ENCODE peak calls at places on chromosome 12, in ten cellular contexts. C is GM20000; E is mesothelial cell of epicardium; N is A549; V is left lung; Y is spleen; P is vagina; U is esophagus squamous epithelium; R is CD4-positive, alpha-beta T cell; K is transverse colon. S is an unnamed sample.

GRCh38 chr12:74537126-74537706 is 419 bp upstream of the ATXN7L3B start:
- DNase-seq in R (no peak), C (peak), P (no peak), V (no peak), N (peak), E (no peak), Y (no peak), K (no peak), U (no peak), S (no peak)

GRCh38 chr12:56518570-56518969 is 3.0 kb upstream of the RBMS2 start:
- DNase-seq in N (no peak), K (no peak), Y (no peak), C (no peak), E (no peak), V (no peak), R (no peak), U (no peak), P (no peak), S (no peak)

GRCh38 chr12:67925077-67925476 is 64.2 kb upstream of the IFNG-AS1 start:
- DNase-seq in K (no peak), R (no peak), E (no peak), P (no peak), C (no peak), Y (no peak), U (no peak), N (no peak), V (no peak), S (no peak)

GRCh38 chr12:130425698-130426245 is 88.1 kb downstream of the PIWIL1 start:
- DNase-seq in K (peak), C (no peak), N (no peak), V (no peak), Y (peak), P (peak), E (no peak), U (no peak), R (no peak), S (no peak)

GRCh38 chr12:95767703-95768102 is 22.9 kb downstream of the NTN4 start:
- DNase-seq in N (no peak), R (no peak), Y (no peak), P (no peak), C (no peak), K (no peak), U (no peak), V (no peak), E (no peak), S (no peak)

GRCh38 chr12:112122823-112123690 is 2.3 kb upstream of the TRAFD1 start:
- DNase-seq in E (no peak), U (no peak), V (no peak), P (no peak), K (no peak), N (no peak), R (no peak), C (no peak), Y (no peak), S (no peak)

GRCh38 chr12:128365831-128366231 is 98.9 kb downstream of the TMEM132C start:
- DNase-seq in R (no peak), K (no peak), U (no peak), N (no peak), C (no peak), E (no peak), V (no peak), Y (no peak), P (no peak), S (no peak)

GRCh38 chr12:103680591-103681065 is 93.6 kb downstream of the STAB2 start:
- DNase-seq in C (no peak), N (no peak), E (no peak), U (no peak), K (peak), V (peak), P (no peak), Y (no peak), R (no peak), S (no peak)

GRCh38 chr12:92028039-92028709 is 117.5 kb downstream of the BTG1 start:
- DNase-seq in N (no peak), V (no peak), E (no peak), U (no peak), C (no peak), Y (no peak), P (no peak), K (no peak), R (no peak), S (no peak)

GRCh38 chr12:112822056-112822455 is 30.5 kb downstream of the RPH3A start:
- DNase-seq in E (no peak), C (no peak), N (no peak), U (no peak), K (no peak), R (no peak), P (no peak), V (no peak), Y (no peak), S (no peak)

GRCh38 chr12:101747695-101748094 is 8.4 kb upstream of the SYCP3 start:
- DNase-seq in P (no peak), U (no peak), R (no peak), N (no peak), V (no peak), C (no peak), K (no peak), E (no peak), Y (no peak), S (no peak)

GRCh38 chr12:117279606-117280005 is 81.8 kb downstream of the NOS1 start:
- DNase-seq in P (no peak), K (no peak), V (no peak), C (no peak), R (no peak), Y (no peak), U (no peak), N (no peak), E (no peak), S (no peak)

GRCh38 chr12:4833511-4833910 is 76.2 kb upstream of the KCNA1 start:
- DNase-seq in K (no peak), E (no peak), V (no peak), U (no peak), N (no peak), R (no peak), Y (no peak), C (no peak), P (no peak), S (no peak)

GRCh38 chr12:56988207-56988739 is 18.1 kb downstream of the ZBTB39 start:
- DNase-seq in K (no peak), R (no peak), C (no peak), U (no peak), Y (peak), E (no peak), V (no peak), N (no peak), P (peak), S (no peak)

GRCh38 chr12:116480210-116480818 is 78.9 kb upstream of the MAP1LC3B2 start:
- DNase-seq in R (no peak), Y (no peak), U (no peak), E (no peak), P (no peak), C (no peak), N (no peak), V (no peak), K (no peak), S (no peak)

GRCh38 chr12:133226690-133227089 is 9.0 kb downstream of the ANHX start:
- DNase-seq in C (no peak), Y (no peak), K (no peak), V (no peak), P (no peak), N (no peak), E (no peak), R (no peak), U (no peak), S (no peak)

GRCh38 chr12:56188116-56188785 is 1.0 kb downstream of the SMARCC2 start:
- DNase-seq in E (no peak), P (no peak), V (no peak), N (no peak), K (no peak), U (no peak), C (no peak), R (no peak), Y (no peak), S (no peak)

GRCh38 chr12:43763769-43764168 is 5.0 kb downstream of the IRAK4 start:
- DNase-seq in Y (no peak), C (no peak), V (no peak), E (no peak), R (no peak), K (no peak), N (no peak), P (no peak), U (no peak), S (no peak)

GRCh38 chr12:51009038-51009437 is 17.1 kb downstream of the SLC11A2 start:
- DNase-seq in E (no peak), Y (peak), P (no peak), N (no peak), V (peak), U (no peak), K (peak), R (peak), C (no peak), S (no peak)

GRCh38 chr12:125538800-125539199 is 473.6 kb downstream of the AACS start:
- DNase-seq in U (no peak), R (no peak), K (no peak), P (no peak), Y (no peak), V (no peak), E (no peak), N (no peak), C (no peak), S (no peak)

GRCh38 chr12:132575661-132576060 is 34.7 kb downstream of the LRCOL1 start:
- DNase-seq in P (no peak), Y (no peak), N (no peak), U (no peak), K (no peak), R (no peak), E (no peak), V (no peak), C (no peak), S (no peak)

GRCh38 chr12:22684526-22685118 is 59.7 kb downstream of the ETNK1 start:
- DNase-seq in K (no peak), P (no peak), U (no peak), R (no peak), Y (no peak), N (no peak), E (no peak), C (peak), V (no peak), S (no peak)

GRCh38 chr12:89179983-89180382 is 172.3 kb downstream of the DUSP6 start:
- DNase-seq in Y (no peak), K (peak), U (no peak), P (no peak), N (peak), R (no peak), E (no peak), C (no peak), V (no peak), S (no peak)

GRCh38 chr12:32486158-32486557 is 86.8 kb downstream of the FGD4 start:
- DNase-seq in E (no peak), V (no peak), K (no peak), P (no peak), R (no peak), Y (no peak), N (no peak), U (no peak), C (no peak), S (no peak)

GRCh38 chr12:28026701-28027100 is 54.2 kb upstream of the PTHLH start:
- DNase-seq in U (no peak), P (no peak), V (no peak), Y (no peak), R (no peak), K (no peak), C (no peak), N (no peak), E (no peak), S (no peak)

GRCh38 chr12:51393676-51394545 is 2.7 kb upstream of the GALNT6 start:
- DNase-seq in K (peak), U (no peak), N (no peak), C (no peak), E (no peak), V (no peak), Y (no peak), R (peak), P (no peak), S (no peak)

GRCh38 chr12:29053567-29053966 is 95.5 kb upstream of the FAR2 start:
- DNase-seq in V (no peak), U (no peak), K (no peak), R (no peak), Y (no peak), N (no peak), C (peak), P (no peak), E (no peak), S (no peak)

GRCh38 chr12:124560519-124560918 is 6.9 kb downstream of the NCOR2 start:
- DNase-seq in U (no peak), K (no peak), P (no peak), R (no peak), C (no peak), E (no peak), V (no peak), Y (peak), N (no peak), S (no peak)

GRCh38 chr12:119412811-119413794 is 78.6 kb downstream of the CCDC60 start:
- DNase-seq in E (peak), C (peak), N (peak), R (no peak), P (no peak), K (peak), Y (no peak), V (no peak), U (no peak), S (no peak)

GRCh38 chr12:116484807-116485206 is 74.4 kb upstream of the MAP1LC3B2 start:
- DNase-seq in C (no peak), N (no peak), V (no peak), K (no peak), Y (no peak), R (no peak), U (no peak), P (no peak), E (no peak), S (no peak)

GRCh38 chr12:95203477-95203843 is 13.8 kb downstream of the FGD6 start:
- DNase-seq in R (no peak), N (no peak), U (no peak), V (no peak), Y (no peak), K (no peak), C (no peak), P (no peak), E (no peak), S (no peak)

GRCh38 chr12:126935435-126935834 is 1331.5 kb upstream of the TMEM132C start:
- DNase-seq in R (no peak), V (no peak), C (no peak), U (no peak), N (no peak), K (no peak), E (no peak), Y (no peak), P (no peak), S (no peak)

GRCh38 chr12:113239288-113239771 is 18.1 kb downstream of the TPCN1 start:
- DNase-seq in U (no peak), C (no peak), E (no peak), N (no peak), R (no peak), V (peak), P (no peak), K (peak), Y (peak), S (peak)

GRCh38 chr12:91098942-91099341 is 12.4 kb downstream of the LUM start:
- DNase-seq in V (no peak), R (no peak), U (no peak), C (no peak), N (no peak), K (no peak), Y (no peak), P (no peak), E (no peak), S (no peak)

GRCh38 chr12:81359736-81360135 is 281.9 kb downstream of the ACSS3 start:
- DNase-seq in V (no peak), P (no peak), K (no peak), E (no peak), Y (no peak), N (no peak), U (no peak), C (no peak), R (no peak), S (no peak)

DNA sequence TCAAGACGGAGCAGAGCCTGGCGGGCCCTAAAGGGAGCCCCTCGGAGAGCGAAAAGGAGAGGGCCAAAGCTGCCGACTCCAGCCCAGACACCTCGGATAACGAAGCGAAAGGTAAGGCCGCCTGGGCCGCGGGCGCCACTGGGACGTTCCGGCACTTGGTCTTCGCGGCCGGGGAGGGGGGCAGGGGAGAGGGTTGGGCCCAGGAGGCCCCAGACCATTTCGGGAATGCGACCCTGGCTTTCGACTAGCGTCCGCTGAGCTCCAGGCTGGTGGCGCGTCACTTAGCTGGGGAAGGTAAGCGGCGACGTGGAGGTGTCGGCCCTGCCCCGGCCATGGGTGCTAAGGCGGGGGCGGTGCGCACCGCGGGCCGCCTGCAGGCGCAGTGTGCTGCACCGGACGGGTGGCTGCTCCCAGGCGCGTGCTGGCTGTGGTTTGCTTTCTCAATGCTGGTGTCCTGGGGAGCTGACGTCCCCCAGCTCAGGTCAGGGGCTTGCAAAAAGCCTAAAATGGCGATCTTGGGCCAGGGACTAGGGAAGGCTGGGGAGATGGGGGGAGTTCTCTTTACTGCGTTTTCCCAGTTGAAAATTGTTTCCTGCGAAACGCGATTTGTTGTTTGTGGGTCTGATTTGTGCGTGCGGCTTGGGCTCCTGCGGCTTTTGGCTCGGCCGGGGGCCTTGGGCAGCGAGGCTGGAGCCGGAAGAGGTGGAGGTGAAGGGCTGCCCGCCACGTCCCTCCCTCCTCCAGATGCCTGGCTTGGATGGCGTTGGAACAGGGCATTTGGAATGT is 1.1 kb downstream of the HOXC10 start:
- DNase-seq in C (no peak), U (no peak), P (no peak), V (no peak), Y (no peak), R (no peak), E (no peak), K (no peak), N (no peak), S (no peak)
- TF ChIP-seq CTCF in C (no peak), U (no peak), P (no peak), V (no peak), Y (no peak), R (no peak), E (no peak), K (no peak), N (no peak), S (no peak)

GRCh38 chr12:26846419-26846818 is 13.4 kb upstream of the ITPR2 start:
- DNase-seq in U (no peak), P (no peak), R (no peak), N (no peak), V (no peak), K (no peak), E (no peak), Y (no peak), C (no peak), S (no peak)

GRCh38 chr12:26843306-26843705 is 10.3 kb upstream of the ITPR2 start:
- DNase-seq in Y (no peak), K (no peak), N (no peak), U (no peak), R (no peak), P (no peak), E (no peak), V (no peak), C (no peak), S (no peak)

GRCh38 chr12:26847431-26847830 is 14.4 kb upstream of the ITPR2 start:
- DNase-seq in K (no peak), C (no peak), V (no peak), N (no peak), P (no peak), E (no peak), U (no peak), Y (no peak), R (no peak), S (no peak)

GRCh38 chr12:26845984-26846383 is 13.0 kb upstream of the ITPR2 start:
- DNase-seq in N (no peak), R (no peak), V (no peak), U (no peak), C (no peak), K (no peak), E (no peak), Y (no peak), P (no peak), S (no peak)

GRCh38 chr12:26845057-26845666 is 12.2 kb upstream of the ITPR2 start:
- DNase-seq in K (peak), E (no peak), C (no peak), P (no peak), Y (no peak), V (peak), U (no peak), R (no peak), N (peak), S (no peak)
- TF ChIP-seq CTCF in K (peak), E (peak), C (no peak), P (no peak), Y (peak), V (peak), U (peak), R (peak), N (peak), S (peak)

DNA sequence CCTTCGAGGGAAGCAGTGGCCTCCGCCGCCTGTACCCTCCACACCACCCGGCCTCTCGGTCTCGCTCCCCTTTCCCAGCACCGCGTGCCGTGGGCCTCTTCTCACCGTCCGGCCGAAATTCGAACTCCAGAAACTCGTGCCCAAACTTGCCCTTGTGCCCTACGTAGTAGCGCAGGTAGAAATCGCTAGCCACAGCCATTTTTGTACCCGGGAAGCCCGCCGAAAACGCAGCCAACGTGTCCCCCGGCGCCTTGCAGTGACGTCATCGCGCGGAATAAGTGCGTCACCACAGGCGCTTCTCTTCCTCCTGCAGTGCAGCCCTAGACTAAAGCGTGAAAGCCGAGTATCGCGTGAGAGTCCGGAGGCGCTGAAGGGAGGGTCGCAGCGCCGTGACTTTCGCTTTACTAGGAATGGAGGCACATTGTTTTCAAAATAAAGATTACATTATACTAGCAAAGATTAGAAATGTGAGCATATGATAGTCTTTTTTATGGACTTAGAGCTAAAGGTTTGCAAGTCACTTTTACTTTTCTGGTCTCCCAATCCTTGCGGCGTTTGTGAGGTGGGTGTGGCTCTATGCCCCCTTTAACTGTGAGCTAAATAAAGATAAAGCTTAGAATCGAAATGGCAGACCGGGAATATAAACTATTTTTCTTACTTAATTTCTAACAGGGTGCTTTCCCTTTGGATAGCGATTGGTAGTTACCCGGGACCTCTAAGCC is at the start of gene MAGOHB:
- DNase-seq in V (peak), E (peak), P (no peak), R (peak), C (peak), K (peak), N (peak), U (peak), Y (peak), S (peak)
- TF ChIP-seq CTCF in V (no peak), E (no peak), P (no peak), R (no peak), C (no peak), K (no peak), N (no peak), U (no peak), Y (no peak), S (peak)

DNA sequence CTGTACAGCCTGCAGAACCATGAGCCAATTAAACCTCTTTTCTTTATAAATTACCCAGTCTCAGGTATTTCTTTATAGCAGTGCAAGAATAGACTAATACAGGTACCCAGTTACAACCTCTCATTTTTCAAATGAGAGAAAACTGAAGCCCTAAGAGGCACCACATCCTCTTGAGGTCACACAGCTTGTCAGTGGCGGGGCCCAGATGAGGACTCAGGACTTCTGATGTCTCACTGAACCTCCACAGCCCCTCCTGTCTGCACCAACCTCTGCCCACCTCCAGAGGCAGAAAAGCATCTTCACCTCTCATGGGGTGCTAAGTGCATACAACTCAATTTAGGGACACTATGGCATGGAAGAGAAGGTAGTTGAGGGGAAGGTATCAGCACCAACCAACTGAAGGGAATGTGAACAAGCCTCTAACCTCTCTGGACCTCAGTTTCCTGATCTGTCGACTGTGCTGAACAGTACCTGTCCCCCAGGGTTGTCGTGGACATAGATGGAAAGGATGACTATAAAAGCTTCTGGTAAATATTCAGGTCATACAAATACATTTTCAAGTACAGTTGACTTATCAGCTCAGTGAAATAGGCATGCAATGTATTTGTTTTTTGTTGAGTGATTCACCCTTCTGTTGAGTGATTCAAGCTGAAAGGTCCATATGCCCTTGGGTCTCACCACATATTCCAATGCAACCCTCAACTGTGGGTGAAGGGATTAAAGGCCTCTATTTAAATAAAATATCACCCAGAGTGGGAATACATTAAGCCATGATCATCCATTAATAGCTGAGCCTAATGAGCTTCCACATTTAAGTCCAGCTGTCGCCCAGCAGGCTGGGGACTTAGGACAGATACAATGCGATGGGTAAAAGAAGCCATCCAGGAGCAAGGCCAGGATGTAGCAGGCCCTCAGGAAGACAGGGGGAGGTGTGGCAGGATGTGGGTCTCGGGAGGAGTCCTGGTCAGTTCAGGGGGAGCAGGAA is 120.4 kb downstream of the CRACR2A start:
- DNase-seq in K (no peak), C (no peak), R (no peak), E (no peak), V (no peak), N (no peak), P (no peak), U (no peak), Y (no peak), S (no peak)
- TF ChIP-seq CTCF in K (no peak), C (no peak), R (no peak), E (no peak), V (no peak), N (no peak), P (no peak), U (no peak), Y (no peak), S (no peak)